ENCODE peak calls at places on chromosomes 4 and X, in five cellular contexts. N is IMR-90; A is CD4-positive, alpha-beta memory T cell; L is upper lobe of left lung; J is kidney epithelial cell. S is an unnamed sample.
A peak's percentile ranks its signal among the peaks of the same experiment; 100 is the strongest.

GRCh38 chr4:106993846-106994245 is 42.3 kb downstream of the DKK2 start:
- DNase-seq in N (no peak), J (no peak), L (no peak), A (no peak), S (no peak)

GRCh38 chrX:30822068-30822671 is 66.9 kb downstream of the TAB3 start:
- DNase-seq in N (no peak), J (no peak), A (no peak), L (no peak), S (no peak)

GRCh38 chrX:54818221-54818620 is 10.7 kb downstream of the MAGED2 start:
- DNase-seq in N (no peak), A (no peak), L (no peak), J (no peak), S (no peak)

GRCh38 chr4:158035662-158036195 is 137.1 kb downstream of the GASK1B start:
- DNase-seq in J (no peak), N (no peak), A (no peak), L (no peak), S (no peak)

GRCh38 chr4:123304151-123305021 is 92.2 kb upstream of the SPRY1 start:
- DNase-seq in L (peak; percentile 42), N (no peak), A (no peak), J (no peak), S (no peak)

GRCh38 chr4:24657768-24658617 is 73.6 kb upstream of the DHX15 start:
- DNase-seq in J (peak; percentile 99), L (no peak), N (peak; percentile 52), A (no peak), S (no peak)

GRCh38 chrX:129739591-129739990 is 812 bp downstream of the XPNPEP2 start:
- DNase-seq in L (no peak), J (no peak), A (no peak), N (no peak), S (peak; percentile 27)

GRCh38 chrX:105553118-105553517 is 269.2 kb upstream of the NRK start:
- DNase-seq in A (no peak), N (no peak), J (no peak), L (no peak), S (no peak)

GRCh38 chr4:182145360-182145905 is 97.8 kb upstream of the TENM3 start:
- DNase-seq in N (no peak), A (no peak), L (no peak), J (no peak), S (no peak)

DNA sequence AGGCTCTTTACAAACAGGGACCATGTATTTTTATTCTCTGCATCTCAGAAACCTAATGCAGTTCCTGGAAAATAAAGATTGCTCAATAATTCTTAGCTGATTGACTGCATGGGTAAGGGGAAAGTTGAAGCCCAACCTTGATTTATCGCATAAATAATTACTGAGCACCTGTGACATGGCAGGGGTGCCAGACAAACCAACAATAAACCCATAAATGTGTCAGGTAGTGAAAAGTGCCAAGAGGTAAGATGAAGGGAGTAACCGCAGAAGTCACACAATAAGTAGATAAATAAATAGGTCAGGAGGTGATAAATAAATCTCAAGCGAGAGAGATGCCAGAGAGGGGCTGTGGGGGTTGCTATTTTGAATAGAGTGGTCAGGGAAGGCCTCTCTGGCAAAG is 20.1 kb upstream of the AP1S2 start:
- DNase-seq in J (no peak), L (no peak), N (no peak), A (no peak), S (no peak)
- H3K27me3 ChIP-seq in J (peaks cover 2% of the 10 kb centered on the region), L (no peaks in the 10 kb centered on the region), N (peaks cover 6% of the 10 kb centered on the region), A (no peaks in the 10 kb centered on the region), S (no peaks in the 10 kb centered on the region)

GRCh38 chr4:86560447-86560846 is 33.7 kb upstream of the PTPN13 start:
- DNase-seq in J (no peak), L (no peak), N (no peak), A (no peak), S (no peak)
- H3K27me3 ChIP-seq in J (no peaks in the 10 kb centered on the region), L (no peaks in the 10 kb centered on the region), N (no peaks in the 10 kb centered on the region), A (no peaks in the 10 kb centered on the region), S (no peaks in the 10 kb centered on the region)

DNA sequence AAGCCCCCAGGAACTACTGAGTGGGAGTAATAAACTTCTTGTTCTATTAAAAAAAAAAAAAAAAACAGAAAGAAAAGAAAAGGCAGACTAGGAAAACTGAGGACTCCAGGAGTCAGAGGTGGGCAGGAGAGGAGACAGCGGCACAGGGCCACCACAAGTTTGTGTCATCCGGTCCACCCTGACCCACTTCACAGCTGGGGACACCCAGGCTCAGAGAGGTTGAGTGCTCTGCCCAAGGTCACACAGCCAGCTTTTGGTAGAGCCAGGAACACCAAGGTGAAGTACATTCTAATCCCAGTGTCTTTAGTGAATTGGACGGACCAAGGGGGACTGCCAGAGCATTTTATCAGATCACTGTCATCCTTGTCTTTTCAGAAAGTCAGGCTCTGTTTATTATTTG is 16.4 kb upstream of the ABLIM2 start:
- DNase-seq in L (no peak), A (no peak), J (no peak), N (no peak), S (no peak)
- H3K27me3 ChIP-seq in L (no peaks in the 10 kb centered on the region), A (no peaks in the 10 kb centered on the region), J (peaks cover 30% of the 10 kb centered on the region), N (peaks cover 52% of the 10 kb centered on the region), S (peaks cover 3% of the 10 kb centered on the region)

GRCh38 chrX:107323786-107324492 is 117.5 kb downstream of the DNAAF6 start:
- DNase-seq in J (no peak), N (no peak), L (peak; percentile 54), A (no peak), S (no peak)
- H3K27me3 ChIP-seq in J (peaks cover 13% of the 10 kb centered on the region), N (peaks cover 2% of the 10 kb centered on the region), L (no peaks in the 10 kb centered on the region), A (no peaks in the 10 kb centered on the region), S (peaks cover 5% of the 10 kb centered on the region)

DNA sequence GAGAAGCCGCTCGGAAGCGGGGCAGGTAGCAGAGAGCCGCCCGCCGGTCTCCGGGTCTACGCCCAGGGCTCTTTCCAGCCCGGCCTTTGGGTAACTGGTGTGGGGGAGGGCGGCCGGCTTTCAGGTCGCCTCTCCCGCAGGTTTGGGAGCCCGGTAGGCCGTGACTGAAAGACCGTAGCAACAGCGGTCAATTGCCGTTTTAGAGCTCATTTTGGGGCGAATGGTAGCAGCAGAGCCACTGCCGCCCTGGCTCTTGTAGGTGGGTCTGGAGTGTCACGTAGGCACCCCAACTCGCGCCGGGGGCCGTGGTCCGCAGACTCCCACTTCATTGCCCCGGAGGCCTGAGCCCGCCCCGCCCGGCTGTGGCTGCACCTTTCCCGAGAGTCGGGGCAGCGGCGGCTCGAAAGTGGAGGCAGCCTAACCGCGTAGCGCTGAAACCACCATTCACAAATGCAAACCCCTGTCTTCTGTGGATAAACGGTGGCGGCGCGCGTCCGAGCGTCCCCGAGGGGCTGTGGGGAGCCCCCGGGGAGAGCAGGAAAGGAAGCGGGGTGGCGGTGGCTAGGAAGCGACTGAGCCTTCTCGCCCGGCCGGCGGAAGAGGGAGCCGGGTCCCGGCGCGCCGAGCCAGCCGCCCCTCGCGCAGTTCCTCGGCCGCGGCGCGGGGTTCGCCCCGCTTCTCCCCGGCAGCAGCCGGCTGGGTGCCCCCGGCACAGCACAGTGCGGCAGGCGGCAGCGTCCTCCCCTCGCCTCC is 2185.1 kb upstream of the TENM3 start:
- DNase-seq in N (no peak), L (peak; percentile 86), A (no peak), J (no peak), S (no peak)
- H3K27me3 ChIP-seq in N (peaks cover 12% of the 10 kb centered on the region), L (peaks cover 17% of the 10 kb centered on the region), A (no peaks in the 10 kb centered on the region), J (no peaks in the 10 kb centered on the region), S (peaks cover 53% of the 10 kb centered on the region)

DNA sequence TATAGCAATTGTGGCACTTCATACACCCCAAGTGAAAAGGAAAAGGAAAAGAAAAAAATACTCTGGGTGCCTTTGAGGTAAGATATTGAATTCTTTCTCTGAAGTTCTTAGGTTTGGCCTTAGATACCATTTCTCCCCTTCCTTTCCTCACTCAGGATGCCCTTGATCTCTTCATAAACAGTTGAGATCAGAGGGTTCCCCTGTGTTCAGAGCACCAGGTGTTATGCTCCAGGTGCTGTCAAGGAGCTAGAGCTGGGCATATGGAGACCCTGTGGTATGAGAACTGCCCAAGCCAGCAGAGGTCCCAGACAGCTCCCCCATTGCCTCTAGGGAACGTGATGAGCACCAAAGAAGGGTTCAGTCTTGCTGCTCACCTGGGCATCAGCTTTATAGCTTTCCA is 17.1 kb upstream of the CD40LG start:
- DNase-seq in A (no peak), N (no peak), L (no peak), J (no peak), S (no peak)
- H3K27me3 ChIP-seq in A (no peaks in the 10 kb centered on the region), N (peaks cover 3% of the 10 kb centered on the region), L (no peaks in the 10 kb centered on the region), J (no peaks in the 10 kb centered on the region), S (no peaks in the 10 kb centered on the region)

GRCh38 chr4:185518494-185518893 is 16.8 kb downstream of the PDLIM3 start:
- DNase-seq in A (no peak), N (no peak), J (no peak), L (no peak), S (no peak)
- H3K27me3 ChIP-seq in A (peaks cover 12% of the 10 kb centered on the region), N (no peaks in the 10 kb centered on the region), J (no peaks in the 10 kb centered on the region), L (no peaks in the 10 kb centered on the region), S (no peaks in the 10 kb centered on the region)

GRCh38 chrX:115560978-115561604 is at the start of gene PLS3:
- DNase-seq in N (peak; percentile 83), A (no peak), J (no peak), L (peak; percentile 91), S (peak; percentile 77)
- H3K27me3 ChIP-seq in N (peaks cover 2% of the 10 kb centered on the region), A (no peaks in the 10 kb centered on the region), J (peaks cover 17% of the 10 kb centered on the region), L (no peaks in the 10 kb centered on the region), S (no peaks in the 10 kb centered on the region)